ENCODE peak calls at places on chromosomes 6 and 20, in four cellular contexts. L, W, Z and J are unnamed samples.

GRCh38 chr6:23621026-23621425 is 505.0 kb upstream of the NRSN1 start:
- DNase-seq in L (peak; percentile 15), W (no peak), Z (no peak), J (no peak)

GRCh38 chr6:134122775-134123174 is 70.4 kb upstream of the SLC2A12 start:
- DNase-seq in L (no peak), W (no peak), Z (no peak), J (no peak)

GRCh38 chr20:44723391-44723790 is 8.2 kb downstream of the CCN5 start:
- DNase-seq in L (no peak), W (no peak), Z (no peak), J (no peak)

GRCh38 chr6:900716-901605 is 208.0 kb upstream of the EXOC2 start:
- DNase-seq in L (no peak), W (no peak), Z (no peak), J (no peak)

GRCh38 chr6:73612611-73613010 is 41.2 kb downstream of the SLC17A5 start:
- DNase-seq in L (no peak), W (no peak), Z (peak; percentile 73), J (no peak)

GRCh38 chr20:49660912-49661311 is 52.8 kb downstream of the B4GALT5 start:
- DNase-seq in L (no peak), W (no peak), Z (no peak), J (no peak)

GRCh38 chr20:19073584-19074198 is 138.8 kb upstream of the SLC24A3 start:
- DNase-seq in L (no peak), W (peak; percentile 67), Z (peak; percentile 75), J (peak; percentile 65)

GRCh38 chr6:139679516-139680179 is 305.2 kb upstream of the CITED2 start:
- DNase-seq in L (peak; percentile 45), W (no peak), Z (no peak), J (no peak)

GRCh38 chr6:45791181-45791580 is 224.5 kb downstream of the CLIC5 start:
- DNase-seq in L (peak; percentile 21), W (no peak), Z (no peak), J (no peak)

GRCh38 chr6:97095466-97095865 is 170.9 kb downstream of the KLHL32 start:
- DNase-seq in L (no peak), W (no peak), Z (no peak), J (no peak)

GRCh38 chr20:46699651-46700359 is 9.6 kb upstream of the SLC2A10 start:
- DNase-seq in L (peak; percentile 52), W (no peak), Z (peak; percentile 64), J (no peak)

GRCh38 chr6:16441262-16441661 is 202.9 kb downstream of the GMPR start:
- DNase-seq in L (no peak), W (no peak), Z (no peak), J (no peak)

GRCh38 chr20:59146801-59147118 is 16.9 kb upstream of the ZNF831 start:
- DNase-seq in L (no peak), W (no peak), Z (no peak), J (no peak)

GRCh38 chr6:79420054-79420453 is 117.2 kb downstream of the LCA5 start:
- DNase-seq in L (no peak), W (no peak), Z (no peak), J (no peak)

GRCh38 chr6:122969999-122970398 is 26.0 kb upstream of the CLVS2 start:
- DNase-seq in L (no peak), W (no peak), Z (no peak), J (no peak)

GRCh38 chr6:45350186-45350585 is 22.1 kb downstream of the RUNX2 start:
- DNase-seq in L (peak; percentile 33), W (no peak), Z (no peak), J (no peak)

GRCh38 chr6:129646140-129646569 is 63.8 kb downstream of the ARHGAP18 start:
- DNase-seq in L (no peak), W (no peak), Z (no peak), J (no peak)

GRCh38 chr6:131628726-131629125 is 684 bp upstream of the MED23 start:
- DNase-seq in L (no peak), W (no peak), Z (no peak), J (no peak)

GRCh38 chr6:160974304-160974771 is 17.2 kb upstream of the MAP3K4 start:
- DNase-seq in L (peak; percentile 97), W (no peak), Z (peak; percentile 34), J (no peak)

GRCh38 chr6:49646130-49646824 is 9.6 kb upstream of the RHAG start:
- DNase-seq in L (no peak), W (no peak), Z (no peak), J (no peak)

GRCh38 chr6:28802417-28803336 is 121.1 kb downstream of the TRIM27 start:
- DNase-seq in L (peak; percentile 65), W (peak; percentile 75), Z (peak; percentile 92), J (peak; percentile 63)

GRCh38 chr20:48717095-48717958 is 110.5 kb downstream of the PREX1 start:
- DNase-seq in L (no peak), W (no peak), Z (no peak), J (no peak)

GRCh38 chr6:36029464-36029863 is 1.9 kb downstream of the MAPK14 start:
- DNase-seq in L (peak; percentile 85), W (no peak), Z (no peak), J (no peak)

GRCh38 chr6:113644861-113645575 is 212.1 kb upstream of the MARCKS start:
- DNase-seq in L (peak; percentile 98), W (no peak), Z (no peak), J (no peak)

GRCh38 chr6:25659633-25660368 is 7.8 kb downstream of the SCGN start:
- DNase-seq in L (no peak), W (no peak), Z (no peak), J (no peak)

GRCh38 chr6:161635975-161636374 is 362.1 kb upstream of the AGPAT4 start:
- DNase-seq in L (no peak), W (no peak), Z (no peak), J (no peak)

GRCh38 chr20:50611128-50611810 is 80.1 kb downstream of the RIPOR3 start:
- DNase-seq in L (peak; percentile 36), W (no peak), Z (no peak), J (no peak)

GRCh38 chr20:46946181-46946624 is 51.6 kb downstream of the EYA2 start:
- DNase-seq in L (no peak), W (no peak), Z (no peak), J (no peak)

GRCh38 chr20:38278150-38278549 is 17.6 kb upstream of the KIAA1755 start:
- DNase-seq in L (peak; percentile 54), W (no peak), Z (no peak), J (no peak)

GRCh38 chr6:5398530-5398929 is 137.2 kb downstream of the FARS2 start:
- DNase-seq in L (peak; percentile 61), W (no peak), Z (peak; percentile 35), J (no peak)

GRCh38 chr6:106519460-106520394 is 109.6 kb downstream of the RTN4IP1 start:
- DNase-seq in L (peak; percentile 95), W (no peak), Z (no peak), J (no peak)

GRCh38 chr20:17866234-17867001 is 102.2 kb downstream of the SNX5 start:
- DNase-seq in L (no peak), W (no peak), Z (peak; percentile 20), J (no peak)

GRCh38 chr6:158793432-158793831 is 25.7 kb downstream of the EZR start:
- DNase-seq in L (peak; percentile 65), W (no peak), Z (peak; percentile 85), J (no peak)

GRCh38 chr6:24251339-24251738 is 106.5 kb downstream of the DCDC2 start:
- DNase-seq in L (no peak), W (no peak), Z (peak; percentile 19), J (peak; percentile 49)

GRCh38 chr6:11292291-11292552 is 59.8 kb upstream of the NEDD9 start:
- DNase-seq in L (no peak), W (no peak), Z (no peak), J (no peak)
- H4K5ac ChIP-seq in L (no peak overlapping the region), W (no peak overlapping the region), Z (no peak overlapping the region), J (no peak overlapping the region)

GRCh38 chr6:2853766-2854393 is 12.2 kb upstream of the SERPINB1 start:
- DNase-seq in L (peak; percentile 89), W (no peak), Z (peak; percentile 96), J (peak; percentile 77)
- H2BK120ac ChIP-seq in L (peak overlapping the region; percentile 98), W (peak overlapping the region; percentile 47), Z (no peak overlapping the region), J (no peak overlapping the region)

DNA sequence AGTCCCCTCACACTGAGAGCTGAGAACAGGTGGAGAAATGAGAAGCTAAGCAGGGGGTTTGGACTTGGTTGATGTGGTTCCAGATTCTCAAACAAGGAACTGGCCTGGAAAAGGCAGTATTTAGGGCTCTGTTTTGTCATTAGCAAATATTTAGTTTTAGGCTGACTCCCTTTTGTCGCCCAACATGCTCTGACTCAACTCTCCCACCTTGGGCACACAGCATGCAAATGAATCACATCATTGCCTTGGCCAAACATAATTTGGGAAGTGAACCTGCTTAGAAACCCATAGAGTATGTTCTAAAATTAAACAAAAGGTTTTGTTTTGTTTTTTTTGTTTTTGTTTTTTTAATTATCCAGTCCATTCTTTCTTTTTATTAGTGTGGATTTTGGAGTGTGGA is 9.5 kb upstream of the UQCC2 start:
- DNase-seq in L (no peak), W (no peak), Z (no peak), J (no peak)
- H4K5ac ChIP-seq in L (no peak overlapping the region), W (no peak overlapping the region), Z (no peak overlapping the region), J (no peak overlapping the region)

GRCh38 chr6:146912730-146913680 is 291.2 kb upstream of the STXBP5 start:
- DNase-seq in L (no peak), W (no peak), Z (no peak), J (no peak)
- H2BK120ac ChIP-seq in L (peak overlapping the region; percentile 99), W (no peak overlapping the region), Z (no peak overlapping the region), J (no peak overlapping the region)